ENCODE peak calls at places on chromosomes 11 and 22, in ten cellular contexts. H is Calu3; T is stimulated activated CD4-positive, alpha-beta T cell treated with anti-CD3 and anti-CD28 coated beads, Interleukin-4, amount 100 ng/mL, for 48 hours; C is head of caudate nucleus; N is fibroblast of mammary gland; I is NT2/D1; P is globus pallidus; U is Caki2; L is T-cell; J is GM06990. Y is an unnamed sample.
A peak's percentile ranks its signal among the peaks of the same experiment; 100 is the strongest.

GRCh38 chr11:48244804-48245203 is at the start of gene OR4X2:
- DNase-seq in H (no peak), T (no peak), C (no peak), N (no peak), I (no peak), P (no peak), U (no peak), L (no peak), J (no peak), Y (no peak)

GRCh38 chr11:120129570-120129969 is 8.3 kb downstream of the TRIM29 start:
- DNase-seq in H (no peak), T (no peak), C (no peak), N (no peak), I (no peak), P (no peak), U (no peak), L (no peak), J (no peak), Y (no peak)

GRCh38 chr22:27810566-27810965 is 9.0 kb upstream of the MN1 start:
- DNase-seq in H (no peak), T (no peak), C (no peak), N (peak; percentile 49), I (no peak), P (no peak), U (no peak), L (no peak), J (no peak), Y (no peak)

GRCh38 chr22:31104869-31105268 is 2.5 kb downstream of the SELENOM start:
- DNase-seq in H (no peak), T (no peak), C (no peak), N (peak; percentile 28), I (no peak), P (no peak), U (no peak), L (no peak), J (no peak), Y (peak; percentile 63)

GRCh38 chr11:121649798-121650197 is 197.0 kb upstream of the SORL1-AS1 start:
- DNase-seq in H (no peak), T (no peak), C (no peak), N (no peak), I (no peak), P (no peak), U (no peak), L (no peak), J (no peak), Y (no peak)

GRCh38 chr11:34052608-34053160 is 1.2 kb downstream of the CAPRIN1 start:
- DNase-seq in H (peak; percentile 9), T (peak; percentile 28), C (no peak), N (no peak), I (no peak), P (no peak), U (no peak), L (no peak), J (no peak), Y (peak; percentile 15)

GRCh38 chr11:78080818-78081495 is 1.3 kb upstream of the NDUFC2 start:
- DNase-seq in H (peak; percentile 22), T (no peak), C (no peak), N (peak; percentile 15), I (no peak), P (no peak), U (no peak), L (no peak), J (no peak), Y (no peak)

GRCh38 chr11:85665756-85666155 is 827 bp upstream of the CREBZF start:
- DNase-seq in H (no peak), T (no peak), C (no peak), N (peak; percentile 44), I (no peak), P (peak; percentile 38), U (peak; percentile 19), L (no peak), J (no peak), Y (no peak)

GRCh38 chr11:74687237-74688005 is 43.8 kb downstream of the CHRDL2 start:
- DNase-seq in H (no peak), T (no peak), C (peak; percentile 87), N (peak; percentile 70), I (no peak), P (no peak), U (no peak), L (no peak), J (no peak), Y (no peak)

GRCh38 chr22:47623056-47623739 is 860.7 kb downstream of the TBC1D22A start:
- DNase-seq in H (no peak), T (no peak), C (no peak), N (no peak), I (no peak), P (no peak), U (no peak), L (no peak), J (no peak), Y (no peak)

GRCh38 chr11:641806-642370 is 4.8 kb downstream of the DRD4 start:
- DNase-seq in H (no peak), T (no peak), C (no peak), N (no peak), I (no peak), P (no peak), U (no peak), L (no peak), J (no peak), Y (no peak)

GRCh38 chr11:32333335-32333991 is 101.9 kb downstream of the WT1 start:
- DNase-seq in H (peak; percentile 3), T (peak; percentile 10), C (peak; percentile 88), N (peak; percentile 48), I (no peak), P (peak; percentile 33), U (no peak), L (no peak), J (no peak), Y (peak; percentile 51)

GRCh38 chr11:110939471-110939870 is 227.2 kb upstream of the ARHGAP20 start:
- DNase-seq in H (no peak), T (no peak), C (no peak), N (no peak), I (no peak), P (no peak), U (no peak), L (no peak), J (no peak), Y (no peak)

GRCh38 chr11:19992998-19993397 is 167.3 kb downstream of the DBX1 start:
- DNase-seq in H (no peak), T (no peak), C (no peak), N (no peak), I (no peak), P (no peak), U (no peak), L (no peak), J (no peak), Y (no peak)